ENCODE peak calls at places on chromosomes 6 and 20, in seven cellular contexts. F, S, O, A, L, N and J are unnamed samples.

GRCh38 chr20:18672826-18673225 is 85.0 kb downstream of the DTD1 start:
- DNase-seq in L (no peak), F (no peak), S (no peak), O (no peak), A (no peak), N (no peak), J (no peak)

GRCh38 chr20:11686900-11687543 is 230.7 kb upstream of the BTBD3 start:
- DNase-seq in L (peak; percentile 47), A (no peak), O (peak; percentile 50), S (peak; percentile 17), F (peak; percentile 1), N (no peak), J (peak; percentile 3)

GRCh38 chr20:25076201-25076600 is 5.7 kb downstream of the VSX1 start:
- DNase-seq in S (no peak), F (no peak), N (no peak), L (no peak), A (no peak), O (no peak), J (no peak)

GRCh38 chr20:24289737-24290481 is 179.5 kb upstream of the SYNDIG1 start:
- DNase-seq in A (no peak), O (peak; percentile 11), N (no peak), L (peak; percentile 38), S (no peak), F (no peak), J (no peak)

GRCh38 chr6:36815962-36816735 is 23.1 kb downstream of the CPNE5 start:
- DNase-seq in L (no peak), F (no peak), N (no peak), O (no peak), S (no peak), A (no peak), J (peak; percentile 32)

GRCh38 chr6:53029262-53029661 is 34.2 kb upstream of the GSTA4 start:
- DNase-seq in F (no peak), L (no peak), S (no peak), O (no peak), A (peak; percentile 51), N (no peak), J (no peak)

GRCh38 chr6:46138281-46138680 is 8.5 kb downstream of the ENPP4 start:
- DNase-seq in F (no peak), S (no peak), O (no peak), L (no peak), N (no peak), A (no peak), J (no peak)

GRCh38 chr6:38012573-38012972 is 193.0 kb downstream of the ZFAND3 start:
- DNase-seq in F (peak; percentile 67), S (no peak), L (no peak), N (peak; percentile 10), A (peak; percentile 32), O (peak; percentile 54), J (peak; percentile 65)

GRCh38 chr20:24503352-24503931 is 34.0 kb downstream of the SYNDIG1 start:
- DNase-seq in F (peak; percentile 13), L (peak; percentile 19), S (no peak), N (no peak), O (peak; percentile 50), A (no peak), J (no peak)

GRCh38 chr6:96927660-96928059 is 3.1 kb downstream of the KLHL32 start:
- DNase-seq in O (no peak), N (no peak), A (no peak), F (no peak), S (no peak), L (no peak), J (no peak)

GRCh38 chr20:38842558-38842981 is 37.1 kb downstream of the PPP1R16B start:
- DNase-seq in O (no peak), S (no peak), A (no peak), L (no peak), F (no peak), N (no peak), J (no peak)

GRCh38 chr6:4805553-4806307 is 29.5 kb downstream of the CDYL start:
- DNase-seq in O (peak; percentile 77), N (no peak), F (peak; percentile 35), S (peak; percentile 20), A (no peak), L (peak; percentile 77), J (no peak)

GRCh38 chr6:42131531-42131930 is 10.9 kb downstream of the C6orf132 start:
- DNase-seq in A (no peak), O (no peak), N (no peak), L (no peak), F (peak; percentile 89), S (no peak), J (peak; percentile 62)

GRCh38 chr20:4134355-4134834 is 119.0 kb upstream of the RNF24 start:
- DNase-seq in S (no peak), L (no peak), F (no peak), A (no peak), O (no peak), N (no peak), J (peak; percentile 30)

GRCh38 chr6:84976516-84977420 is 212.4 kb upstream of the TBX18 start:
- DNase-seq in O (no peak), N (no peak), F (no peak), L (no peak), S (no peak), A (no peak), J (no peak)

GRCh38 chr6:6941201-6941600 is 166.6 kb upstream of the RREB1 start:
- DNase-seq in F (no peak), S (no peak), O (no peak), A (no peak), N (no peak), L (no peak), J (no peak)

GRCh38 chr6:54057068-54057467 is 54.2 kb upstream of the MLIP start:
- DNase-seq in S (no peak), O (no peak), A (no peak), F (no peak), L (no peak), N (no peak), J (no peak)

GRCh38 chr20:43963872-43964791 is 49.5 kb downstream of the TOX2 start:
- DNase-seq in A (no peak), S (no peak), O (no peak), F (peak; percentile 49), L (no peak), N (no peak), J (peak; percentile 88)

GRCh38 chr6:167970236-167970635 is 27.2 kb upstream of the KIF25 start:
- DNase-seq in O (no peak), L (no peak), S (no peak), F (no peak), N (no peak), A (no peak), J (no peak)

GRCh38 chr6:63504777-63505384 is 67.4 kb upstream of the LOC128125822 start:
- DNase-seq in A (peak; percentile 45), S (no peak), L (no peak), N (no peak), O (no peak), F (no peak), J (no peak)

GRCh38 chr20:37526839-37527637 is 638 bp downstream of the BLCAP start:
- DNase-seq in S (no peak), F (peak; percentile 27), L (no peak), N (no peak), A (peak; percentile 25), O (peak; percentile 67), J (peak; percentile 53)

GRCh38 chr20:23754731-23755130 is 4.0 kb upstream of the CST1 start:
- DNase-seq in N (no peak), L (no peak), A (no peak), O (no peak), F (no peak), S (no peak), J (no peak)

GRCh38 chr20:62576815-62577214 is 65.5 kb upstream of the SLCO4A1 start:
- DNase-seq in S (peak; percentile 43), A (no peak), L (peak; percentile 64), N (no peak), O (peak; percentile 33), F (peak; percentile 16), J (peak; percentile 6)

GRCh38 chr6:157760589-157761330 is 62.3 kb upstream of the SNX9 start:
- DNase-seq in O (no peak), L (no peak), A (no peak), S (no peak), F (peak; percentile 90), N (no peak), J (peak; percentile 77)

GRCh38 chr6:162467679-162468078 is 259.9 kb downstream of the PRKN start:
- DNase-seq in O (peak; percentile 85), L (no peak), A (no peak), F (no peak), N (no peak), S (no peak), J (no peak)

GRCh38 chr20:34615477-34615876 is 57.0 kb downstream of the MAP1LC3A start:
- DNase-seq in F (peak; percentile 49), A (no peak), S (no peak), O (no peak), N (no peak), L (no peak), J (peak; percentile 39)

GRCh38 chr6:113976806-113977205 is 5.9 kb upstream of the HDAC2 start:
- DNase-seq in S (no peak), N (no peak), L (no peak), O (no peak), F (peak; percentile 31), A (no peak), J (no peak)

GRCh38 chr20:5642155-5642981 is 107.8 kb upstream of the SHLD1 start:
- DNase-seq in S (no peak), O (no peak), N (no peak), L (no peak), A (no peak), F (no peak), J (peak; percentile 66)

GRCh38 chr20:5638023-5638422 is 112.2 kb upstream of the SHLD1 start:
- DNase-seq in L (no peak), S (no peak), O (no peak), F (no peak), A (no peak), N (no peak), J (no peak)

GRCh38 chr20:5643936-5644335 is 106.3 kb upstream of the SHLD1 start:
- DNase-seq in F (no peak), L (no peak), N (no peak), O (no peak), S (no peak), A (no peak), J (no peak)
- H2BK120ac ChIP-seq in F (no peak overlapping the region), L (no peak overlapping the region), N (no peak overlapping the region), O (no peak overlapping the region), S (no peak overlapping the region), A (no peak overlapping the region), J (no peak overlapping the region)

GRCh38 chr20:54064939-54065338 is 5.5 kb downstream of the BCAS1 start:
- DNase-seq in A (no peak), N (no peak), L (no peak), F (no peak), O (no peak), S (no peak), J (no peak)
- H2BK120ac ChIP-seq in A (no peak overlapping the region), N (no peak overlapping the region), L (no peak overlapping the region), F (no peak overlapping the region), O (no peak overlapping the region), S (no peak overlapping the region), J (no peak overlapping the region)

GRCh38 chr6:123972600-123973294 is 169.1 kb downstream of the NKAIN2 start:
- DNase-seq in L (no peak), N (no peak), A (no peak), S (no peak), O (no peak), F (no peak), J (no peak)
- H2BK120ac ChIP-seq in L (no peak overlapping the region), N (no peak overlapping the region), A (no peak overlapping the region), S (no peak overlapping the region), O (no peak overlapping the region), F (no peak overlapping the region), J (no peak overlapping the region)

DNA sequence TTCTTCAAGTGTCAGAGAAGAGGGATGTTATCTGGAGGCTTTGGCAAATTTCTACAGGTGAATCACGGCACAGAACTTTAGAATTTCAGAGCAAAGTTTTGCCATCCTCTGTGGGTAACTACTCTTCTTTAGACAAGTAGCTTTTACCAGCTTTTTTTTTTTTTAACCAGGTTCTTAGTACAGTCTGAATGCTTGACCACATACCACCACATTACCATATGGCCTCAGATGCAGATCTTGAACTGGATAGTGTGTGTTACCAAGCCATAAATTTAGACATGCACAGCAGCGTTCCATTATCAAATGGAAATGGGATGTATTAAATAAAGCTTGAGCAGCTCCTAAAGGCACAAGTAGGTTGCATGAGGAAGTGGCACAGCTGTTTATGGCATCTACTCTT is 38.3 kb upstream of the PRSS16 start:
- DNase-seq in N (no peak), O (no peak), L (no peak), A (no peak), S (no peak), F (no peak), J (no peak)
- H2BK120ac ChIP-seq in N (no peak overlapping the region), O (peak overlapping the region; percentile 45), L (no peak overlapping the region), A (no peak overlapping the region), S (no peak overlapping the region), F (no peak overlapping the region), J (no peak overlapping the region)